ENCODE peak calls at places on chromosomes 1 and 21, in ten cellular contexts. T, B, G, L, N, Y, W, K, Z and O are unnamed samples.

GRCh38 chr1:207752456-207753132 is 740 bp downstream of the CD46 start:
- DNase-seq in T (no peak), B (no peak), Y (peak), Z (peak), W (peak), K (peak), G (peak), L (peak), N (peak), O (no peak)

GRCh38 chr1:1014896-1015681 is 1.8 kb downstream of the ISG15 start:
- DNase-seq in K (no peak), Z (no peak), N (no peak), W (no peak), G (no peak), B (peak), Y (no peak), T (no peak), L (no peak), O (no peak)

GRCh38 chr1:164576311-164577271 is 17.6 kb downstream of the PBX1 start:
- DNase-seq in W (no peak), N (no peak), B (peak), K (no peak), T (no peak), Z (peak), Y (no peak), G (no peak), L (no peak), O (peak)

GRCh38 chr21:35559128-35559831 is 501.0 kb downstream of the SETD4 start:
- DNase-seq in Y (peak), N (no peak), T (no peak), Z (no peak), W (no peak), K (peak), L (no peak), G (no peak), B (no peak), O (peak)

GRCh38 chr1:239308701-239309333 is 77.6 kb upstream of the CHRM3 start:
- DNase-seq in K (no peak), B (no peak), Y (peak), L (peak), Z (peak), N (no peak), W (no peak), T (no peak), G (no peak), O (peak)

GRCh38 chr1:17892851-17893250 is 137.7 kb downstream of the ACTL8 start:
- DNase-seq in W (no peak), L (no peak), G (no peak), N (no peak), Y (no peak), K (no peak), T (no peak), B (no peak), Z (no peak), O (no peak)

GRCh38 chr1:13766906-13767564 is 67.0 kb downstream of the PRDM2 start:
- DNase-seq in L (no peak), T (no peak), B (no peak), W (no peak), N (no peak), Y (peak), G (no peak), Z (no peak), K (peak), O (no peak)

GRCh38 chr1:240905225-240905765 is 293.3 kb upstream of the GREM2 start:
- DNase-seq in L (no peak), W (no peak), N (no peak), G (no peak), T (no peak), K (no peak), B (no peak), Z (no peak), Y (no peak), O (no peak)

GRCh38 chr1:27628712-27629111 is 6.3 kb downstream of the FGR start:
- DNase-seq in Y (no peak), T (no peak), L (no peak), Z (no peak), G (no peak), N (no peak), W (no peak), K (no peak), B (no peak), O (no peak)

GRCh38 chr1:38915352-38915948 is 26.2 kb downstream of the RHBDL2 start:
- DNase-seq in T (no peak), B (no peak), N (no peak), Y (peak), K (no peak), G (no peak), Z (no peak), L (no peak), W (no peak), O (no peak)

GRCh38 chr1:92790867-92791266 is 6.0 kb upstream of the EVI5 start:
- DNase-seq in B (no peak), K (no peak), N (no peak), L (no peak), Z (no peak), T (no peak), W (no peak), G (no peak), Y (no peak), O (no peak)

GRCh38 chr1:64055310-64055709 is 148.1 kb upstream of the UBE2U start:
- DNase-seq in K (no peak), Z (no peak), Y (no peak), W (no peak), G (no peak), N (no peak), T (no peak), L (no peak), B (no peak), O (no peak)

GRCh38 chr1:207869859-207870258 is 41.1 kb downstream of the CD34 start:
- DNase-seq in Y (no peak), W (no peak), T (no peak), B (no peak), G (no peak), N (no peak), L (peak), K (no peak), Z (no peak), O (no peak)

GRCh38 chr1:244163861-244164562 is 112.9 kb downstream of the ZBTB18 start:
- DNase-seq in L (no peak), B (peak), Y (peak), W (no peak), Z (no peak), T (no peak), N (peak), G (no peak), K (peak), O (peak)

GRCh38 chr1:30138891-30139290 is 584.5 kb downstream of the MATN1 start:
- DNase-seq in T (no peak), L (no peak), N (no peak), Z (no peak), K (no peak), W (no peak), B (no peak), Y (no peak), G (no peak), O (no peak)

GRCh38 chr1:108327534-108328462 is 83.9 kb upstream of the NBPF4 start:
- DNase-seq in G (no peak), N (no peak), L (no peak), T (no peak), Y (no peak), K (no peak), Z (peak), B (no peak), W (no peak), O (no peak)

GRCh38 chr1:25243907-25244306 is 3.3 kb downstream of the RSRP1 start:
- DNase-seq in Z (no peak), Y (no peak), T (no peak), L (no peak), N (no peak), W (no peak), B (no peak), G (no peak), K (no peak), O (no peak)

GRCh38 chr21:46055863-46056281 is 42.0 kb upstream of the COL6A2 start:
- DNase-seq in Y (no peak), N (no peak), L (peak), G (no peak), B (no peak), K (peak), Z (no peak), T (peak), W (no peak), O (no peak)